ENCODE peak calls at places on chromosomes 5 and 9, in four cellular contexts. One of them, this sample, is unnamed.

GRCh38 chr5:8005416-8005815 is 136.5 kb downstream of the MTRR start:
- DNase-seq in stomach: no peak
- DNase-seq in GM12891: no peak
- DNase-seq in breast epithelium: no peak
- DNase-seq in this sample: no peak

GRCh38 chr9:97276310-97276852 is 31.1 kb upstream of the CCDC180 start:
- DNase-seq in stomach: no peak
- DNase-seq in GM12891: no peak
- DNase-seq in breast epithelium: no peak
- DNase-seq in this sample: no peak

GRCh38 chr9:95045751-95046150 is 271.8 kb downstream of the FANCC start:
- DNase-seq in stomach: peak
- DNase-seq in GM12891: no peak
- DNase-seq in breast epithelium: no peak
- DNase-seq in this sample: no peak

GRCh38 chr5:157212307-157212706 is 31.7 kb downstream of the ITK start:
- DNase-seq in stomach: no peak
- DNase-seq in GM12891: no peak
- DNase-seq in breast epithelium: no peak
- DNase-seq in this sample: peak

GRCh38 chr5:181181650-181182565 is 23.1 kb downstream of the TRIM7 start:
- DNase-seq in stomach: peak
- DNase-seq in GM12891: no peak
- DNase-seq in breast epithelium: peak
- DNase-seq in this sample: no peak

GRCh38 chr5:130282044-130282443 is 377.8 kb downstream of the CHSY3 start:
- DNase-seq in stomach: no peak
- DNase-seq in GM12891: no peak
- DNase-seq in breast epithelium: no peak
- DNase-seq in this sample: no peak

GRCh38 chr9:136242908-136243525 is 2.6 kb downstream of the QSOX2 start:
- DNase-seq in stomach: no peak
- DNase-seq in GM12891: no peak
- DNase-seq in breast epithelium: no peak
- DNase-seq in this sample: no peak

GRCh38 chr5:174165406-174165805 is 119.9 kb downstream of the NSG2 start:
- DNase-seq in stomach: no peak
- DNase-seq in GM12891: no peak
- DNase-seq in breast epithelium: no peak
- DNase-seq in this sample: no peak

GRCh38 chr5:10229306-10230048 is 20.2 kb downstream of the ATPSCKMT start:
- DNase-seq in stomach: no peak
- DNase-seq in GM12891: no peak
- DNase-seq in breast epithelium: no peak
- DNase-seq in this sample: no peak

GRCh38 chr5:143741418-143741817 is 70.5 kb upstream of the HMHB1 start:
- DNase-seq in stomach: no peak
- DNase-seq in GM12891: no peak
- DNase-seq in breast epithelium: no peak
- DNase-seq in this sample: no peak

GRCh38 chr9:129884220-129885017 is 49.2 kb downstream of the USP20 start:
- DNase-seq in stomach: peak
- DNase-seq in GM12891: peak
- DNase-seq in breast epithelium: peak
- DNase-seq in this sample: no peak
- TF ChIP-seq POLR2A in stomach: no peak
- TF ChIP-seq POLR2A in GM12891: peak
- TF ChIP-seq POLR2A in breast epithelium: no peak
- TF ChIP-seq POLR2A in this sample: no peak

GRCh38 chr5:61620660-61621650 is 288.9 kb downstream of the ZSWIM6 start:
- DNase-seq in stomach: peak
- DNase-seq in GM12891: no peak
- DNase-seq in breast epithelium: no peak
- DNase-seq in this sample: no peak
- TF ChIP-seq POLR2AphosphoS5 in stomach: no peak
- TF ChIP-seq POLR2AphosphoS5 in GM12891: no peak
- TF ChIP-seq POLR2AphosphoS5 in breast epithelium: no peak
- TF ChIP-seq POLR2AphosphoS5 in this sample: no peak

GRCh38 chr9:70419546-70420266 is 5.2 kb upstream of the KLF9 start:
- DNase-seq in stomach: peak
- DNase-seq in GM12891: peak
- DNase-seq in breast epithelium: peak
- DNase-seq in this sample: peak

GRCh38 chr9:70421272-70422180 is 7.1 kb upstream of the KLF9 start:
- DNase-seq in stomach: no peak
- DNase-seq in GM12891: no peak
- DNase-seq in breast epithelium: peak
- DNase-seq in this sample: no peak

GRCh38 chr9:70421020-70421271 is 6.5 kb upstream of the KLF9 start:
- DNase-seq in stomach: no peak
- DNase-seq in GM12891: no peak
- DNase-seq in breast epithelium: no peak
- DNase-seq in this sample: no peak

GRCh38 chr9:70420267-70421019 is 6.0 kb upstream of the KLF9 start:
- DNase-seq in stomach: peak
- DNase-seq in GM12891: no peak
- DNase-seq in breast epithelium: peak
- DNase-seq in this sample: peak

GRCh38 chr9:70418822-70419545 is 4.5 kb upstream of the KLF9 start:
- DNase-seq in stomach: peak
- DNase-seq in GM12891: peak
- DNase-seq in breast epithelium: peak
- DNase-seq in this sample: peak
- TF ChIP-seq POLR2A in stomach: peak
- TF ChIP-seq POLR2A in GM12891: no peak
- TF ChIP-seq POLR2A in breast epithelium: peak
- TF ChIP-seq POLR2A in this sample: peak

DNA sequence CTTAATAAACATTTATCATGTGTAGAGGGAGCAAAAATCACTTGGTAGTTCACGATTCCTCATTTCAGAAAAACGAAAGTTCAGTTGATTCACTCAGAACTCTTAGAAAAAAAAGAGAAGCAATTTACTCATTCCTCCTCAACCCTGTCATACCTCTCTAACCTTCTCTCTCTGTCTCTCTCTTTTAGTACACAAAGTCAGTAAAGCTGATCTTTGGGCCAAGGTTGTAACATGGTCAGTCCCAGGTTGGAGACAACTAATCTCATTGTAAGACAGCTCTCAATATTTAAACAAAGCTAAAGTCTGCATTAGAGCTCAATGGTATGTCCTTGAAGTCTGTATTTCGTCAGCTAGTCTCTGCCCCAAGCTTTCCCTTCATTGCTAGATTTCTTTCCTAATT is 138.1 kb downstream of the GPBP1 start:
- DNase-seq in stomach: no peak
- DNase-seq in GM12891: no peak
- DNase-seq in breast epithelium: no peak
- DNase-seq in this sample: no peak
- TF ChIP-seq POLR2AphosphoS5 in stomach: no peak
- TF ChIP-seq POLR2AphosphoS5 in GM12891: no peak
- TF ChIP-seq POLR2AphosphoS5 in breast epithelium: no peak
- TF ChIP-seq POLR2AphosphoS5 in this sample: no peak

GRCh38 chr5:172828911-172829431 is 5.1 kb upstream of the ERGIC1 start:
- DNase-seq in stomach: no peak
- DNase-seq in GM12891: no peak
- DNase-seq in breast epithelium: no peak
- DNase-seq in this sample: no peak

GRCh38 chr5:172827843-172828242 is 6.2 kb upstream of the ERGIC1 start:
- DNase-seq in stomach: no peak
- DNase-seq in GM12891: no peak
- DNase-seq in breast epithelium: no peak
- DNase-seq in this sample: no peak

GRCh38 chr5:172832383-172833315 is 1.4 kb upstream of the ERGIC1 start:
- DNase-seq in stomach: no peak
- DNase-seq in GM12891: no peak
- DNase-seq in breast epithelium: no peak
- DNase-seq in this sample: no peak

GRCh38 chr5:172830876-172831662 is 3.0 kb upstream of the ERGIC1 start:
- DNase-seq in stomach: no peak
- DNase-seq in GM12891: no peak
- DNase-seq in breast epithelium: no peak
- DNase-seq in this sample: no peak

GRCh38 chr5:172830275-172830799 is 3.7 kb upstream of the ERGIC1 start:
- DNase-seq in stomach: no peak
- DNase-seq in GM12891: no peak
- DNase-seq in breast epithelium: no peak
- DNase-seq in this sample: no peak
- TF ChIP-seq POLR2A in stomach: no peak
- TF ChIP-seq POLR2A in GM12891: no peak
- TF ChIP-seq POLR2A in breast epithelium: no peak
- TF ChIP-seq POLR2A in this sample: no peak

GRCh38 chr5:65194871-65195270 is 286.8 kb downstream of the ADAMTS6 start:
- DNase-seq in stomach: no peak
- DNase-seq in GM12891: no peak
- DNase-seq in breast epithelium: no peak
- DNase-seq in this sample: no peak

GRCh38 chr5:65197899-65198776 is 283.6 kb downstream of the ADAMTS6 start:
- DNase-seq in stomach: no peak
- DNase-seq in GM12891: no peak
- DNase-seq in breast epithelium: no peak
- DNase-seq in this sample: no peak

GRCh38 chr5:65199988-65200668 is 281.6 kb downstream of the ADAMTS6 start:
- DNase-seq in stomach: no peak
- DNase-seq in GM12891: no peak
- DNase-seq in breast epithelium: no peak
- DNase-seq in this sample: no peak

GRCh38 chr5:65203746-65204145 is 278.0 kb downstream of the ADAMTS6 start:
- DNase-seq in stomach: no peak
- DNase-seq in GM12891: no peak
- DNase-seq in breast epithelium: no peak
- DNase-seq in this sample: no peak

GRCh38 chr5:65198777-65199120 is 283.0 kb downstream of the ADAMTS6 start:
- DNase-seq in stomach: no peak
- DNase-seq in GM12891: no peak
- DNase-seq in breast epithelium: no peak
- DNase-seq in this sample: no peak
- TF ChIP-seq POLR2AphosphoS5 in stomach: no peak
- TF ChIP-seq POLR2AphosphoS5 in GM12891: no peak
- TF ChIP-seq POLR2AphosphoS5 in breast epithelium: no peak
- TF ChIP-seq POLR2AphosphoS5 in this sample: no peak